ENCODE peak calls at places on chromosomes 12 and 14, in four cellular contexts. One of them, this sample, is unnamed.

GRCh38 chr12:67193705-67194104 is 75.5 kb upstream of the CAND1 start:
- DNase-seq in AML-193: no peak
- DNase-seq in hippocampal formation: no peak
- DNase-seq in SK-N-DZ: no peak
- DNase-seq in this sample: no peak

GRCh38 chr12:13171921-13172859 is 24.3 kb upstream of the EMP1 start:
- DNase-seq in SK-N-DZ: no peak
- DNase-seq in hippocampal formation: no peak
- DNase-seq in AML-193: no peak
- DNase-seq in this sample: no peak

GRCh38 chr14:75434557-75435248 is 6.9 kb downstream of the JDP2 start:
- DNase-seq in AML-193: no peak
- DNase-seq in SK-N-DZ: peak
- DNase-seq in hippocampal formation: no peak
- DNase-seq in this sample: no peak

GRCh38 chr14:65345264-65345663 is 67.3 kb upstream of the FUT8 start:
- DNase-seq in hippocampal formation: no peak
- DNase-seq in SK-N-DZ: no peak
- DNase-seq in AML-193: no peak
- DNase-seq in this sample: no peak

GRCh38 chr12:117069926-117070900 is 29.0 kb downstream of the TESC start:
- DNase-seq in AML-193: peak
- DNase-seq in SK-N-DZ: no peak
- DNase-seq in hippocampal formation: no peak
- DNase-seq in this sample: peak

GRCh38 chr12:80967565-80967964 is 29.8 kb upstream of the LIN7A start:
- DNase-seq in AML-193: no peak
- DNase-seq in hippocampal formation: no peak
- DNase-seq in SK-N-DZ: no peak
- DNase-seq in this sample: no peak

GRCh38 chr14:35402323-35403084 is 2.0 kb downstream of the NFKBIA start:
- DNase-seq in SK-N-DZ: no peak
- DNase-seq in hippocampal formation: no peak
- DNase-seq in AML-193: no peak
- DNase-seq in this sample: no peak

GRCh38 chr12:124174406-124174805 is 120.5 kb upstream of the RFLNA start:
- DNase-seq in hippocampal formation: no peak
- DNase-seq in AML-193: no peak
- DNase-seq in SK-N-DZ: no peak
- DNase-seq in this sample: no peak

GRCh38 chr12:43402431-43402830 is 149.6 kb downstream of the ADAMTS20 start:
- DNase-seq in SK-N-DZ: no peak
- DNase-seq in AML-193: no peak
- DNase-seq in hippocampal formation: no peak
- DNase-seq in this sample: no peak

GRCh38 chr12:95608252-95609033 is 57.2 kb upstream of the USP44 start:
- DNase-seq in AML-193: no peak
- DNase-seq in hippocampal formation: peak
- DNase-seq in SK-N-DZ: no peak
- DNase-seq in this sample: no peak

GRCh38 chr14:68945190-68945584 is 33.9 kb downstream of the ACTN1 start:
- DNase-seq in hippocampal formation: no peak
- DNase-seq in AML-193: no peak
- DNase-seq in SK-N-DZ: no peak
- DNase-seq in this sample: no peak

GRCh38 chr14:64671591-64671990 is 32.6 kb upstream of the PLEKHG3 start:
- DNase-seq in hippocampal formation: peak
- DNase-seq in AML-193: peak
- DNase-seq in SK-N-DZ: peak
- DNase-seq in this sample: peak

GRCh38 chr14:72634910-72635647 is 258.8 kb downstream of the DPF3 start:
- DNase-seq in SK-N-DZ: no peak
- DNase-seq in AML-193: no peak
- DNase-seq in hippocampal formation: no peak
- DNase-seq in this sample: peak

This sample was measured in NCI-H82.